ENCODE peak calls at places on chromosomes 16 and 17, in ten cellular contexts. One of them, this sample, is unnamed.

GRCh38 chr17:6045621-6046357 is 24.4 kb upstream of the WSCD1 start:
- DNase-seq in stimulated activated CD4-positive, alpha-beta T cell treated with anti-CD3 and anti-CD28 coated beads, Interleukin-12 subunit alpha, Interleukin-12 subunit beta, amount 100 ng/mL, for 24 hours: no peak
- DNase-seq in CD4-positive, alpha-beta memory T cell: no peak
- DNase-seq in A549: no peak
- DNase-seq in nephron progenitor cell: no peak
- DNase-seq in tibial artery: no peak
- DNase-seq in left lobe of liver: no peak
- DNase-seq in RCC 7860: no peak
- DNase-seq in NCI-H1092: no peak
- DNase-seq in psoas muscle: no peak
- DNase-seq in this sample: no peak

GRCh38 chr16:15636392-15636873 is 6.5 kb downstream of the MARF1 start:
- DNase-seq in psoas muscle: no peak
- DNase-seq in RCC 7860: no peak
- DNase-seq in nephron progenitor cell: no peak
- DNase-seq in CD4-positive, alpha-beta memory T cell: peak
- DNase-seq in A549: no peak
- DNase-seq in NCI-H1092: no peak
- DNase-seq in tibial artery: no peak
- DNase-seq in left lobe of liver: no peak
- DNase-seq in stimulated activated CD4-positive, alpha-beta T cell treated with anti-CD3 and anti-CD28 coated beads, Interleukin-12 subunit alpha, Interleukin-12 subunit beta, amount 100 ng/mL, for 24 hours: no peak
- DNase-seq in this sample: no peak

GRCh38 chr17:63840591-63841349 is 1.7 kb downstream of the SMARCD2 start:
- DNase-seq in CD4-positive, alpha-beta memory T cell: no peak
- DNase-seq in psoas muscle: peak
- DNase-seq in left lobe of liver: no peak
- DNase-seq in NCI-H1092: no peak
- DNase-seq in tibial artery: peak
- DNase-seq in RCC 7860: no peak
- DNase-seq in A549: no peak
- DNase-seq in nephron progenitor cell: no peak
- DNase-seq in stimulated activated CD4-positive, alpha-beta T cell treated with anti-CD3 and anti-CD28 coated beads, Interleukin-12 subunit alpha, Interleukin-12 subunit beta, amount 100 ng/mL, for 24 hours: no peak
- DNase-seq in this sample: no peak

GRCh38 chr17:80663783-80664206 is 119.2 kb downstream of the RPTOR start:
- DNase-seq in CD4-positive, alpha-beta memory T cell: peak
- DNase-seq in psoas muscle: peak
- DNase-seq in nephron progenitor cell: no peak
- DNase-seq in tibial artery: no peak
- DNase-seq in stimulated activated CD4-positive, alpha-beta T cell treated with anti-CD3 and anti-CD28 coated beads, Interleukin-12 subunit alpha, Interleukin-12 subunit beta, amount 100 ng/mL, for 24 hours: no peak
- DNase-seq in NCI-H1092: no peak
- DNase-seq in A549: no peak
- DNase-seq in RCC 7860: no peak
- DNase-seq in left lobe of liver: no peak
- DNase-seq in this sample: no peak

GRCh38 chr16:67936876-67937605 is 391 bp upstream of the PSMB10 start:
- DNase-seq in A549: no peak
- DNase-seq in stimulated activated CD4-positive, alpha-beta T cell treated with anti-CD3 and anti-CD28 coated beads, Interleukin-12 subunit alpha, Interleukin-12 subunit beta, amount 100 ng/mL, for 24 hours: peak
- DNase-seq in CD4-positive, alpha-beta memory T cell: peak
- DNase-seq in NCI-H1092: no peak
- DNase-seq in RCC 7860: no peak
- DNase-seq in tibial artery: no peak
- DNase-seq in nephron progenitor cell: no peak
- DNase-seq in left lobe of liver: no peak
- DNase-seq in psoas muscle: no peak
- DNase-seq in this sample: no peak

GRCh38 chr16:49491736-49492089 is 118.1 kb downstream of the C16orf78 start:
- DNase-seq in CD4-positive, alpha-beta memory T cell: no peak
- DNase-seq in tibial artery: peak
- DNase-seq in stimulated activated CD4-positive, alpha-beta T cell treated with anti-CD3 and anti-CD28 coated beads, Interleukin-12 subunit alpha, Interleukin-12 subunit beta, amount 100 ng/mL, for 24 hours: no peak
- DNase-seq in NCI-H1092: no peak
- DNase-seq in nephron progenitor cell: peak
- DNase-seq in RCC 7860: no peak
- DNase-seq in left lobe of liver: peak
- DNase-seq in A549: peak
- DNase-seq in psoas muscle: peak
- DNase-seq in this sample: peak

GRCh38 chr17:28020515-28020914 is 22.0 kb upstream of the NLK start:
- DNase-seq in NCI-H1092: no peak
- DNase-seq in nephron progenitor cell: no peak
- DNase-seq in stimulated activated CD4-positive, alpha-beta T cell treated with anti-CD3 and anti-CD28 coated beads, Interleukin-12 subunit alpha, Interleukin-12 subunit beta, amount 100 ng/mL, for 24 hours: no peak
- DNase-seq in left lobe of liver: no peak
- DNase-seq in A549: no peak
- DNase-seq in RCC 7860: no peak
- DNase-seq in CD4-positive, alpha-beta memory T cell: no peak
- DNase-seq in psoas muscle: no peak
- DNase-seq in tibial artery: no peak
- DNase-seq in this sample: no peak

GRCh38 chr16:49884033-49884707 is 28.3 kb upstream of the ZNF423 start:
- DNase-seq in left lobe of liver: peak
- DNase-seq in RCC 7860: no peak
- DNase-seq in NCI-H1092: no peak
- DNase-seq in tibial artery: no peak
- DNase-seq in nephron progenitor cell: no peak
- DNase-seq in stimulated activated CD4-positive, alpha-beta T cell treated with anti-CD3 and anti-CD28 coated beads, Interleukin-12 subunit alpha, Interleukin-12 subunit beta, amount 100 ng/mL, for 24 hours: no peak
- DNase-seq in CD4-positive, alpha-beta memory T cell: no peak
- DNase-seq in A549: no peak
- DNase-seq in psoas muscle: no peak
- DNase-seq in this sample: no peak

GRCh38 chr17:59829217-59830006 is 63.3 kb downstream of the TUBD1 start:
- DNase-seq in stimulated activated CD4-positive, alpha-beta T cell treated with anti-CD3 and anti-CD28 coated beads, Interleukin-12 subunit alpha, Interleukin-12 subunit beta, amount 100 ng/mL, for 24 hours: no peak
- DNase-seq in CD4-positive, alpha-beta memory T cell: peak
- DNase-seq in A549: peak
- DNase-seq in left lobe of liver: no peak
- DNase-seq in RCC 7860: peak
- DNase-seq in NCI-H1092: peak
- DNase-seq in nephron progenitor cell: no peak
- DNase-seq in tibial artery: no peak
- DNase-seq in psoas muscle: no peak
- DNase-seq in this sample: no peak

GRCh38 chr16:53821487-53821886 is 117.5 kb downstream of the FTO start:
- DNase-seq in RCC 7860: peak
- DNase-seq in NCI-H1092: no peak
- DNase-seq in nephron progenitor cell: no peak
- DNase-seq in left lobe of liver: no peak
- DNase-seq in A549: no peak
- DNase-seq in stimulated activated CD4-positive, alpha-beta T cell treated with anti-CD3 and anti-CD28 coated beads, Interleukin-12 subunit alpha, Interleukin-12 subunit beta, amount 100 ng/mL, for 24 hours: no peak
- DNase-seq in tibial artery: no peak
- DNase-seq in CD4-positive, alpha-beta memory T cell: no peak
- DNase-seq in psoas muscle: no peak
- DNase-seq in this sample: no peak

GRCh38 chr16:10405386-10405939 is 19.6 kb downstream of the ATF7IP2 start:
- DNase-seq in psoas muscle: no peak
- DNase-seq in NCI-H1092: no peak
- DNase-seq in RCC 7860: peak
- DNase-seq in CD4-positive, alpha-beta memory T cell: no peak
- DNase-seq in nephron progenitor cell: no peak
- DNase-seq in stimulated activated CD4-positive, alpha-beta T cell treated with anti-CD3 and anti-CD28 coated beads, Interleukin-12 subunit alpha, Interleukin-12 subunit beta, amount 100 ng/mL, for 24 hours: no peak
- DNase-seq in A549: no peak
- DNase-seq in left lobe of liver: no peak
- DNase-seq in tibial artery: no peak
- DNase-seq in this sample: no peak

GRCh38 chr16:66486773-66487579 is 59.9 kb downstream of the BEAN1 start:
- DNase-seq in tibial artery: peak
- DNase-seq in CD4-positive, alpha-beta memory T cell: no peak
- DNase-seq in nephron progenitor cell: no peak
- DNase-seq in left lobe of liver: peak
- DNase-seq in psoas muscle: no peak
- DNase-seq in stimulated activated CD4-positive, alpha-beta T cell treated with anti-CD3 and anti-CD28 coated beads, Interleukin-12 subunit alpha, Interleukin-12 subunit beta, amount 100 ng/mL, for 24 hours: no peak
- DNase-seq in NCI-H1092: no peak
- DNase-seq in A549: peak
- DNase-seq in RCC 7860: peak
- DNase-seq in this sample: no peak

GRCh38 chr16:2597560-2597902 is 59.7 kb downstream of the PDPK1 start:
- DNase-seq in stimulated activated CD4-positive, alpha-beta T cell treated with anti-CD3 and anti-CD28 coated beads, Interleukin-12 subunit alpha, Interleukin-12 subunit beta, amount 100 ng/mL, for 24 hours: no peak
- DNase-seq in psoas muscle: peak
- DNase-seq in CD4-positive, alpha-beta memory T cell: no peak
- DNase-seq in nephron progenitor cell: no peak
- DNase-seq in tibial artery: no peak
- DNase-seq in NCI-H1092: no peak
- DNase-seq in left lobe of liver: no peak
- DNase-seq in A549: no peak
- DNase-seq in RCC 7860: no peak
- DNase-seq in this sample: no peak

GRCh38 chr16:89195521-89196171 is 4.7 kb downstream of the SLC22A31 start:
- DNase-seq in nephron progenitor cell: no peak
- DNase-seq in tibial artery: no peak
- DNase-seq in stimulated activated CD4-positive, alpha-beta T cell treated with anti-CD3 and anti-CD28 coated beads, Interleukin-12 subunit alpha, Interleukin-12 subunit beta, amount 100 ng/mL, for 24 hours: no peak
- DNase-seq in A549: no peak
- DNase-seq in psoas muscle: peak
- DNase-seq in RCC 7860: no peak
- DNase-seq in left lobe of liver: no peak
- DNase-seq in NCI-H1092: no peak
- DNase-seq in CD4-positive, alpha-beta memory T cell: no peak
- DNase-seq in this sample: no peak

GRCh38 chr16:684961-685696 is 995 bp upstream of the JMJD8 start:
- DNase-seq in CD4-positive, alpha-beta memory T cell: no peak
- DNase-seq in psoas muscle: no peak
- DNase-seq in RCC 7860: no peak
- DNase-seq in nephron progenitor cell: no peak
- DNase-seq in A549: no peak
- DNase-seq in tibial artery: no peak
- DNase-seq in NCI-H1092: no peak
- DNase-seq in left lobe of liver: peak
- DNase-seq in stimulated activated CD4-positive, alpha-beta T cell treated with anti-CD3 and anti-CD28 coated beads, Interleukin-12 subunit alpha, Interleukin-12 subunit beta, amount 100 ng/mL, for 24 hours: no peak
- DNase-seq in this sample: no peak

GRCh38 chr17:339193-340061 is 13.2 kb downstream of the RPH3AL start:
- DNase-seq in nephron progenitor cell: no peak
- DNase-seq in A549: no peak
- DNase-seq in left lobe of liver: no peak
- DNase-seq in RCC 7860: no peak
- DNase-seq in stimulated activated CD4-positive, alpha-beta T cell treated with anti-CD3 and anti-CD28 coated beads, Interleukin-12 subunit alpha, Interleukin-12 subunit beta, amount 100 ng/mL, for 24 hours: no peak
- DNase-seq in CD4-positive, alpha-beta memory T cell: no peak
- DNase-seq in NCI-H1092: no peak
- DNase-seq in tibial artery: no peak
- DNase-seq in psoas muscle: peak
- DNase-seq in this sample: no peak

GRCh38 chr17:47837401-47838039 is 3.6 kb downstream of the SCRN2 start:
- DNase-seq in A549: no peak
- DNase-seq in NCI-H1092: no peak
- DNase-seq in RCC 7860: peak
- DNase-seq in stimulated activated CD4-positive, alpha-beta T cell treated with anti-CD3 and anti-CD28 coated beads, Interleukin-12 subunit alpha, Interleukin-12 subunit beta, amount 100 ng/mL, for 24 hours: no peak
- DNase-seq in nephron progenitor cell: no peak
- DNase-seq in tibial artery: no peak
- DNase-seq in CD4-positive, alpha-beta memory T cell: no peak
- DNase-seq in psoas muscle: no peak
- DNase-seq in left lobe of liver: no peak
- DNase-seq in this sample: no peak

GRCh38 chr17:77356109-77356689 is 215.4 kb downstream of the SEC14L1 start:
- DNase-seq in left lobe of liver: peak
- DNase-seq in stimulated activated CD4-positive, alpha-beta T cell treated with anti-CD3 and anti-CD28 coated beads, Interleukin-12 subunit alpha, Interleukin-12 subunit beta, amount 100 ng/mL, for 24 hours: no peak
- DNase-seq in tibial artery: no peak
- DNase-seq in psoas muscle: peak
- DNase-seq in CD4-positive, alpha-beta memory T cell: no peak
- DNase-seq in nephron progenitor cell: no peak
- DNase-seq in A549: peak
- DNase-seq in RCC 7860: peak
- DNase-seq in NCI-H1092: no peak
- DNase-seq in this sample: no peak

GRCh38 chr17:39647242-39647641 is 10.3 kb downstream of the STARD3 start:
- DNase-seq in stimulated activated CD4-positive, alpha-beta T cell treated with anti-CD3 and anti-CD28 coated beads, Interleukin-12 subunit alpha, Interleukin-12 subunit beta, amount 100 ng/mL, for 24 hours: no peak
- DNase-seq in left lobe of liver: no peak
- DNase-seq in CD4-positive, alpha-beta memory T cell: no peak
- DNase-seq in psoas muscle: no peak
- DNase-seq in nephron progenitor cell: no peak
- DNase-seq in A549: no peak
- DNase-seq in RCC 7860: no peak
- DNase-seq in NCI-H1092: no peak
- DNase-seq in tibial artery: no peak
- DNase-seq in this sample: no peak

GRCh38 chr16:77840623-77841274 is 52.4 kb downstream of the VAT1L start:
- DNase-seq in tibial artery: no peak
- DNase-seq in A549: no peak
- DNase-seq in stimulated activated CD4-positive, alpha-beta T cell treated with anti-CD3 and anti-CD28 coated beads, Interleukin-12 subunit alpha, Interleukin-12 subunit beta, amount 100 ng/mL, for 24 hours: no peak
- DNase-seq in left lobe of liver: no peak
- DNase-seq in psoas muscle: no peak
- DNase-seq in RCC 7860: no peak
- DNase-seq in CD4-positive, alpha-beta memory T cell: no peak
- DNase-seq in NCI-H1092: no peak
- DNase-seq in nephron progenitor cell: no peak
- DNase-seq in this sample: no peak

GRCh38 chr17:32525116-32525515 is 38.3 kb downstream of the CDK5R1 start:
- DNase-seq in RCC 7860: peak
- DNase-seq in left lobe of liver: no peak
- DNase-seq in stimulated activated CD4-positive, alpha-beta T cell treated with anti-CD3 and anti-CD28 coated beads, Interleukin-12 subunit alpha, Interleukin-12 subunit beta, amount 100 ng/mL, for 24 hours: no peak
- DNase-seq in NCI-H1092: no peak
- DNase-seq in CD4-positive, alpha-beta memory T cell: no peak
- DNase-seq in A549: no peak
- DNase-seq in nephron progenitor cell: no peak
- DNase-seq in psoas muscle: no peak
- DNase-seq in tibial artery: no peak
- DNase-seq in this sample: no peak

GRCh38 chr16:82651921-82652601 is 25.3 kb downstream of the CDH13 start:
- DNase-seq in stimulated activated CD4-positive, alpha-beta T cell treated with anti-CD3 and anti-CD28 coated beads, Interleukin-12 subunit alpha, Interleukin-12 subunit beta, amount 100 ng/mL, for 24 hours: no peak
- DNase-seq in nephron progenitor cell: no peak
- DNase-seq in RCC 7860: no peak
- DNase-seq in psoas muscle: no peak
- DNase-seq in CD4-positive, alpha-beta memory T cell: peak
- DNase-seq in A549: no peak
- DNase-seq in NCI-H1092: no peak
- DNase-seq in left lobe of liver: no peak
- DNase-seq in tibial artery: no peak
- DNase-seq in this sample: no peak

GRCh38 chr17:69882281-69882680 is 192.7 kb upstream of the KCNJ16 start:
- DNase-seq in RCC 7860: no peak
- DNase-seq in CD4-positive, alpha-beta memory T cell: no peak
- DNase-seq in psoas muscle: no peak
- DNase-seq in tibial artery: no peak
- DNase-seq in left lobe of liver: no peak
- DNase-seq in NCI-H1092: no peak
- DNase-seq in stimulated activated CD4-positive, alpha-beta T cell treated with anti-CD3 and anti-CD28 coated beads, Interleukin-12 subunit alpha, Interleukin-12 subunit beta, amount 100 ng/mL, for 24 hours: no peak
- DNase-seq in A549: no peak
- DNase-seq in nephron progenitor cell: no peak
- DNase-seq in this sample: no peak

GRCh38 chr16:75322706-75323105 is 71.3 kb upstream of the BCAR1 start:
- DNase-seq in NCI-H1092: no peak
- DNase-seq in left lobe of liver: no peak
- DNase-seq in psoas muscle: no peak
- DNase-seq in RCC 7860: peak
- DNase-seq in CD4-positive, alpha-beta memory T cell: no peak
- DNase-seq in tibial artery: no peak
- DNase-seq in stimulated activated CD4-positive, alpha-beta T cell treated with anti-CD3 and anti-CD28 coated beads, Interleukin-12 subunit alpha, Interleukin-12 subunit beta, amount 100 ng/mL, for 24 hours: no peak
- DNase-seq in A549: no peak
- DNase-seq in nephron progenitor cell: no peak
- DNase-seq in this sample: no peak

GRCh38 chr17:64630309-64631223 is 31.5 kb downstream of the SMURF2 start:
- DNase-seq in psoas muscle: no peak
- DNase-seq in left lobe of liver: no peak
- DNase-seq in tibial artery: no peak
- DNase-seq in stimulated activated CD4-positive, alpha-beta T cell treated with anti-CD3 and anti-CD28 coated beads, Interleukin-12 subunit alpha, Interleukin-12 subunit beta, amount 100 ng/mL, for 24 hours: no peak
- DNase-seq in CD4-positive, alpha-beta memory T cell: no peak
- DNase-seq in nephron progenitor cell: no peak
- DNase-seq in RCC 7860: no peak
- DNase-seq in NCI-H1092: no peak
- DNase-seq in A549: no peak
- DNase-seq in this sample: no peak

GRCh38 chr17:16991349-16992009 is 19.6 kb upstream of the TNFRSF13B start:
- DNase-seq in psoas muscle: peak
- DNase-seq in tibial artery: peak
- DNase-seq in NCI-H1092: peak
- DNase-seq in A549: peak
- DNase-seq in CD4-positive, alpha-beta memory T cell: peak
- DNase-seq in RCC 7860: peak
- DNase-seq in nephron progenitor cell: peak
- DNase-seq in left lobe of liver: peak
- DNase-seq in stimulated activated CD4-positive, alpha-beta T cell treated with anti-CD3 and anti-CD28 coated beads, Interleukin-12 subunit alpha, Interleukin-12 subunit beta, amount 100 ng/mL, for 24 hours: peak
- DNase-seq in this sample: peak

GRCh38 chr16:84940670-84941551 is 70.4 kb downstream of the ZDHHC7 start:
- DNase-seq in RCC 7860: no peak
- DNase-seq in tibial artery: no peak
- DNase-seq in left lobe of liver: no peak
- DNase-seq in CD4-positive, alpha-beta memory T cell: no peak
- DNase-seq in NCI-H1092: no peak
- DNase-seq in psoas muscle: peak
- DNase-seq in nephron progenitor cell: no peak
- DNase-seq in stimulated activated CD4-positive, alpha-beta T cell treated with anti-CD3 and anti-CD28 coated beads, Interleukin-12 subunit alpha, Interleukin-12 subunit beta, amount 100 ng/mL, for 24 hours: no peak
- DNase-seq in A549: no peak
- DNase-seq in this sample: no peak

GRCh38 chr16:10332301-10332700 is 53.6 kb upstream of the ATF7IP2 start:
- DNase-seq in nephron progenitor cell: peak
- DNase-seq in CD4-positive, alpha-beta memory T cell: no peak
- DNase-seq in stimulated activated CD4-positive, alpha-beta T cell treated with anti-CD3 and anti-CD28 coated beads, Interleukin-12 subunit alpha, Interleukin-12 subunit beta, amount 100 ng/mL, for 24 hours: no peak
- DNase-seq in NCI-H1092: no peak
- DNase-seq in left lobe of liver: no peak
- DNase-seq in psoas muscle: no peak
- DNase-seq in RCC 7860: peak
- DNase-seq in A549: no peak
- DNase-seq in tibial artery: no peak
- DNase-seq in this sample: no peak